ENCODE peak calls at places on chromosomes 4 and X, in six cellular contexts. V is IMR-90, X is MG63, U is brain microvascular endothelial cell, P is esophagus squamous epithelium, O is heart right ventricle. Y is an unnamed sample.

GRCh38 chrX:2266445-2267349 is 234.1 kb downstream of the DHRSX start:
- DNase-seq in V (no peak), X (no peak), U (no peak), P (no peak), O (no peak), Y (no peak)

GRCh38 chrX:153400146-153401132 is 711 bp downstream of the PNMA6E start:
- DNase-seq in V (no peak), X (peak; percentile 29), U (no peak), P (no peak), O (no peak), Y (peak; percentile 62)

GRCh38 chr4:19623866-19624265 is 627.8 kb upstream of the SLIT2 start:
- DNase-seq in V (peak; percentile 10), X (no peak), U (no peak), P (no peak), O (no peak), Y (no peak)

GRCh38 chr4:52260507-52261302 is 209.6 kb downstream of the SPATA18 start:
- DNase-seq in V (no peak), X (no peak), U (no peak), P (no peak), O (peak; percentile 45), Y (no peak)

GRCh38 chr4:6352031-6352763 is 82.5 kb downstream of the WFS1 start:
- DNase-seq in V (no peak), X (no peak), U (no peak), P (no peak), O (no peak), Y (no peak)

GRCh38 chr4:177573487-177573886 is 131.2 kb upstream of the AGA start:
- DNase-seq in V (peak; percentile 96), X (peak; percentile 2), U (peak; percentile 39), P (no peak), O (no peak), Y (peak; percentile 18)

GRCh38 chrX:154734101-154734781 is 16.6 kb downstream of the GAB3 start:
- DNase-seq in V (peak; percentile 91), X (peak; percentile 43), U (peak; percentile 80), P (no peak), O (peak; percentile 17), Y (no peak)

GRCh38 chr4:80413096-80413495 is 77.6 kb downstream of the CFAP299 start:
- DNase-seq in V (no peak), X (no peak), U (no peak), P (no peak), O (no peak), Y (no peak)

GRCh38 chrX:73851014-73852009 is 288.3 kb downstream of the CHIC1 start:
- DNase-seq in V (peak; percentile 96), X (no peak), U (peak; percentile 94), P (peak; percentile 61), O (no peak), Y (peak; percentile 94)

DNA sequence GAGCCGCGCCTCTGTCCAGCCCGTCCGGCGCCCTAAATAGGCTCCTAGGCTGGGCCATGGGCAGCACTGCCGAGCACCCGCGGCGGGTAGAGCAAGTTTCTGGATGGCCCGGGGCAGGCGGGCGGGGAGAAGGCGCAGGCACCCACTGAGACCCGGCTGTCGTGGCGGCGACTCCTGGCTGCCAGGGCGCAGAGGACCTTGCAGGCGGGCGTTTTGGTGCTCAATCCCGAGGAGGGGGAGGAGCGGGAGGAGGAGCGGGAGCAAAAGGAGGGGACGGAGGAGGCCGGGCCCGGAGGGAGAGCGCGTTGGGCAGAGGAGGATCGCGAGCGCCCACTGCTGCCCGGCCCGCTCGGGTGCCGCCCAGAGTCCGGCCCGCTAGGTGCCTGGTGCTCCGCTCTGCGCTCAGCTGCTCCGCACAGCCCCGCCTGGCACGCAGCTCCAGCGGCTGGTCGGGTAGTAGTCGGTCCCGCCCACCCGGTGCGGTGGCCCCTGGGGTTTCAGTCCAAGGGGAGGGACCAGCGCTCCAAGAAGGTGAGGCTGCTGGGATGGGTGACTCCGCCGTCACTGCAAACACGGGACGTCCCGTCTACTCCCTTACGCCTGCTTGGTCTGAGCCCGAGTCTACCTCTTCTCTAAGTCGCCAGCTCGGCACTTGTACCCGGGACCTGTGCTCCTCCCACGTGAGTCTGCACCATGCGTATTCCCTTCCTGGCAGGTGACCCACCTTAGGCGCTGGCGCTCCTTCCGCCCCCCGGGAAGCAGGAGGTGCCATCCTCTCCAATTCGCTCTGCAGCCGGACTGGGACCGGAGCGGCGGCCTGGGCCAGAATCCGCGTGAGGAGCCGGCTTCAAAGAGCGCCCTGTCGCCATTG is at the start of gene HS3ST1:
- DNase-seq in V (peak; percentile 8), X (peak; percentile 76), U (peak; percentile 20), P (peak; percentile 42), O (peak; percentile 78), Y (no peak)
- H3K4me3 ChIP-seq in V (peak within 1 kb of the TSS; percentile 17), X (peak within 1 kb of the TSS; percentile 58), U (peak within 1 kb of the TSS; percentile 61), P (peak within 1 kb of the TSS; percentile 82), O (peak within 1 kb of the TSS; percentile 55), Y (no peak within 1 kb of the TSS)

DNA sequence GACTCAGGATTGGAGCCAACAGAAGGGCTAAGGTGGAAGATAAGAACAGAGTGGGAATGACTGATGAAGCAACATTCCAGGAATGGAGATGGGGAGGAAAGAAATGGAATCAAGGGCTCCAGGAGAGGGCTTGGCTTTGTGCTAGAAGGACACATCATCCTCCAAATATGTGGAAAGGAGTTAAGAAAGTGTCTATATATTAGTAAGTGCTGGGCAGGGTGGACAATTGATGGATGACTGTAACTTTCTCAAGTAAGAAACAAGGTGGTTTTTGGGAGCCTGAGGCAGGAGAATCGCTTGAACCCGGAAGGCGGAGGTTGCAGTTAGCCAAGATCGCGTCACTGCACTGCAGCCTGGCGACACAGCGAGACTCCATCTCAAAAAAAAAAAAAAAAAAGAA is 71.6 kb upstream of the NFKB1 start:
- DNase-seq in V (peak; percentile 75), X (peak; percentile 43), U (peak; percentile 69), P (no peak), O (no peak), Y (no peak)
- H3K4me3 ChIP-seq in V (no peak overlapping the region), X (no peak overlapping the region), U (peak overlapping the region; percentile 6), P (no peak overlapping the region), O (no peak overlapping the region), Y (no peak overlapping the region)

GRCh38 chr4:96739101-96739500 is 899.2 kb downstream of the PDHA2 start:
- DNase-seq in V (no peak), X (no peak), U (no peak), P (no peak), O (no peak), Y (no peak)

DNA sequence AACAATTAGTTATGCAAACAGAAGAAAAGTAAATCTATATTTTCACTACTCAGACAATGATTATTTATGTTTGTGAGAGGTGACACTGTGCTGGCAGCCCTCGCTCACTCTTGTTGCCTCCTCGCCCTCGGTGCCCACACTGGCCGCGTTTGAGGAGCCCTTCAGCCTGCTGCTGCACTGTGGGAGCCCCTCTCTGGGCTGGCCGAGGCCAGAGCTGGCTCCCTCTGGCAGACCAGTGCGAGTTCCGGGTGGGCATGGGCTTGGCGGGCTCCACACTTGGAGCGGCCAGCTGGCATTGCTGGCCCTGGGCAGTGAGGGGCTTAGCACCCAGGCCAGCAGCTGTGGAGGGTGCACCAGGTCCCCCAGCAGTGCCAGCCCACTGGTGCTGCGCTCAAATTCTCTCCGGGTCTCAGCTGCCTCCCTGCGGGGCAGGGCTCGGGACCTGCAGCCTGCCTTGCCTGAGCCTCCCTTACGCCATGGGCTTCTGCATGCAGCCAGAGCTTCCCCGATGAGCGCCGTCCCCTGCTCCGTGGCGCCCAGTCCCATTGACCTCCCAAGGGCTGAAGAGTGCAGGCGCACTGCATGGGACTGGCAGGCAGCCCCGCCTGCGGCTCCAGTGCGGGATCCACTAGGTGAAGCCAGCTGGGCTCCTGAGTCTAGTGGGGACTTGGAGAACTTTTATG is 902.6 kb downstream of the PDHA2 start:
- DNase-seq in V (no peak), X (no peak), U (no peak), P (no peak), O (no peak), Y (no peak)
- H3K4me3 ChIP-seq in V (no peak overlapping the region), X (no peak overlapping the region), U (no peak overlapping the region), P (no peak overlapping the region), O (no peak overlapping the region), Y (no peak overlapping the region)

GRCh38 chr4:2765832-2766526 is 9.8 kb upstream of the TNIP2 start:
- DNase-seq in V (no peak), X (no peak), U (no peak), P (no peak), O (no peak), Y (no peak)
- H3K4me3 ChIP-seq in V (no peak overlapping the region), X (no peak overlapping the region), U (no peak overlapping the region), P (no peak overlapping the region), O (no peak overlapping the region), Y (no peak overlapping the region)

GRCh38 chr4:112510468-112511293 is 5.3 kb downstream of the NEUROG2 start:
- DNase-seq in V (no peak), X (no peak), U (no peak), P (no peak), O (no peak), Y (no peak)
- H3K4me3 ChIP-seq in V (no peak overlapping the region), X (peak overlapping the region; percentile 21), U (peak overlapping the region; percentile 22), P (no peak overlapping the region), O (no peak overlapping the region), Y (peak overlapping the region; percentile 36)

DNA sequence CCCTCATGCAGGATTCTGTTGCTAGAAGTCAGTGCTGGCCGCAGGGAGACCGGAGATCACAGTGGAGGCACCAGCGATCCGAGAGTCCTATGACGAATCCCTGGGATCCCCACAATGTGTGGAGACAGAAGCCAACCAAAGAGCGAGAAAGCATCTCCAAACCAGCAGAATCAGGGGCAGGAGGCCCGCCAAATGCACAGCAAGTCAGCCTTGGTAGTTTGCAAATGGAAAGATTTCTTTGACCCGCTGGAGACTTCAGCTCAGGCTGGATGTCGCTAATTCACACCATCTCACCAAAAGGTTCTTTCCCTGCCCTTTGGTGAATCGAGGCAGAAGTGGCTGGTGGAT is 505 bp upstream of the PKD2 start:
- DNase-seq in V (no peak), X (no peak), U (no peak), P (no peak), O (peak; percentile 11), Y (peak; percentile 1)
- H3K4me3 ChIP-seq in V (peak overlapping the region; percentile 93), X (peak overlapping the region; percentile 60), U (peak overlapping the region; percentile 74), P (peak overlapping the region; percentile 70), O (peak overlapping the region; percentile 84), Y (peak overlapping the region; percentile 64)

GRCh38 chr4:183101956-183102480 is 3.0 kb downstream of the WWC2 start:
- DNase-seq in V (no peak), X (no peak), U (no peak), P (no peak), O (no peak), Y (no peak)
- H3K4me3 ChIP-seq in V (no peak overlapping the region), X (no peak overlapping the region), U (no peak overlapping the region), P (no peak overlapping the region), O (no peak overlapping the region), Y (peak overlapping the region; percentile 89)

GRCh38 chr4:7901274-7901845 is 38.3 kb downstream of the AFAP1 start:
- DNase-seq in V (no peak), X (no peak), U (no peak), P (no peak), O (no peak), Y (peak; percentile 56)
- H3K4me3 ChIP-seq in V (no peak overlapping the region), X (no peak overlapping the region), U (no peak overlapping the region), P (no peak overlapping the region), O (no peak overlapping the region), Y (peak overlapping the region; percentile 24)